ENCODE peak calls at places on chromosomes 11 and 22, in four cellular contexts. Z is Calu3; L is stimulated activated CD4-positive, alpha-beta T cell treated with anti-CD3 and anti-CD28 coated beads, Interleukin-2, amount 100 ng/mL, for 48 hours; I is stomach. A is an unnamed sample.

GRCh38 chr22:49367016-49367697 is 460.5 kb downstream of the BRD1 start:
- DNase-seq in Z (no peak), L (no peak), I (peak), A (no peak)

GRCh38 chr22:49965291-49966040 is 4.9 kb downstream of the PIM3 start:
- DNase-seq in Z (no peak), L (no peak), I (peak), A (no peak)

GRCh38 chr11:64218628-64219353 is 7.2 kb downstream of the TRPT1 start:
- DNase-seq in Z (no peak), L (no peak), I (no peak), A (no peak)

GRCh38 chr11:117412653-117413275 is 85.1 kb downstream of the CEP164 start:
- DNase-seq in Z (no peak), L (no peak), I (no peak), A (no peak)

GRCh38 chr11:113014731-113015455 is 53.7 kb downstream of the NCAM1 start:
- DNase-seq in Z (no peak), L (no peak), I (peak), A (no peak)

GRCh38 chr11:2807801-2808241 is 77.8 kb downstream of the CDKN1C start:
- DNase-seq in Z (no peak), L (no peak), I (peak), A (no peak)

GRCh38 chr11:64078294-64078693 is 42.6 kb downstream of the FLRT1 start:
- DNase-seq in Z (no peak), L (no peak), I (no peak), A (no peak)

GRCh38 chr11:17036666-17037658 is 22.7 kb upstream of the PLEKHA7 start:
- DNase-seq in Z (peak), L (no peak), I (peak), A (no peak)

GRCh38 chr11:68950268-68950667 is 30.5 kb downstream of the MRGPRD start:
- DNase-seq in Z (no peak), L (no peak), I (no peak), A (no peak)

GRCh38 chr11:85423794-85424193 is 203.3 kb downstream of the DLG2 start:
- DNase-seq in Z (no peak), L (no peak), I (no peak), A (no peak)

GRCh38 chr22:20581503-20582170 is 74.2 kb downstream of the MED15 start:
- DNase-seq in Z (no peak), L (no peak), I (no peak), A (no peak)

GRCh38 chr11:65291613-65292012 is 23.1 kb upstream of the CDC42EP2 start:
- DNase-seq in Z (no peak), L (no peak), I (no peak), A (no peak)

GRCh38 chr11:72773696-72774095 is 20.2 kb downstream of the STARD10 start:
- DNase-seq in Z (no peak), L (no peak), I (no peak), A (no peak)

GRCh38 chr11:122871302-122871701 is 11.3 kb upstream of the JHY start:
- DNase-seq in Z (no peak), L (no peak), I (no peak), A (no peak)

GRCh38 chr22:42632096-42632495 is 8.3 kb downstream of the ATP5MGL start:
- DNase-seq in Z (no peak), L (no peak), I (no peak), A (no peak)

GRCh38 chr22:34475886-34476285 is 555.6 kb upstream of the LARGE1 start:
- DNase-seq in Z (no peak), L (no peak), I (no peak), A (no peak)

GRCh38 chr11:69931060-69931910 is 112.1 kb upstream of the FGF3 start:
- DNase-seq in Z (no peak), L (no peak), I (no peak), A (no peak)

GRCh38 chr11:66639066-66639813 is 737 bp downstream of the RBM4 start:
- DNase-seq in Z (peak), L (no peak), I (no peak), A (no peak)

GRCh38 chr11:62069961-62070919 is 53.6 kb upstream of the INCENP start:
- DNase-seq in Z (no peak), L (no peak), I (no peak), A (no peak)

GRCh38 chr11:68014157-68014965 is 4.2 kb downstream of the ALDH3B1 start:
- DNase-seq in Z (peak), L (no peak), I (peak), A (no peak)

GRCh38 chr22:28817919-28818859 is 17.8 kb upstream of the XBP1 start:
- DNase-seq in Z (peak), L (no peak), I (peak), A (no peak)

GRCh38 chr11:65417702-65418430 is 4.7 kb upstream of the NEAT1 start:
- DNase-seq in Z (no peak), L (no peak), I (peak), A (peak)

GRCh38 chr22:49551446-49551845 is 276.2 kb downstream of the BRD1 start:
- DNase-seq in Z (no peak), L (no peak), I (no peak), A (no peak)

GRCh38 chr22:43142881-43143562 is at the start of gene MCAT:
- DNase-seq in Z (peak), L (peak), I (peak), A (peak)

GRCh38 chr11:71563401-71563800 is 2.0 kb upstream of the KRTAP5-10 start:
- DNase-seq in Z (peak), L (no peak), I (no peak), A (peak)

GRCh38 chr22:30265851-30266444 is 703 bp downstream of the OSM start:
- DNase-seq in Z (no peak), L (peak), I (peak), A (peak)

A was measured in stimulated activated naive B cell treated with anti-CD40 and anti-IgM and Interleukin-4, amounts not matched to agents 10 μg/mL and 1 μg/mL and 100 μg/mL, for 72 hours.